ENCODE peak calls at places on chromosomes 13 and 19, in seven cellular contexts. U is ELR; V is GM23248; X is stomach; T is stromal cell of bone marrow; O is progenitor cell of endocrine pancreas; S is activated CD8-positive, alpha-beta T cell treated with anti-CD3 and anti-CD28 coated beads, Interleukin-2, amount 10 ng/mL, durations not matched to agents 7 days and 5 days. Q is an unnamed sample.
A peak's percentile ranks its signal among the peaks of the same experiment; 100 is the strongest.

GRCh38 chr19:4851551-4852290 is 15.7 kb downstream of the PLIN3 start:
- DNase-seq in U (peak; percentile 67), S (peak; percentile 80), T (no peak), O (peak; percentile 68), V (peak; percentile 67), X (peak; percentile 72), Q (peak; percentile 78)

GRCh38 chr13:41613471-41613870 is 156.1 kb downstream of the RGCC start:
- DNase-seq in V (no peak), X (no peak), U (peak; percentile 7), T (no peak), O (no peak), S (no peak), Q (no peak)

GRCh38 chr19:5156231-5156986 is 184.2 kb downstream of the PTPRS start:
- DNase-seq in X (no peak), V (peak; percentile 49), U (no peak), S (no peak), T (no peak), O (no peak), Q (no peak)

GRCh38 chr13:51832471-51833152 is 12.4 kb downstream of the TMEM272 start:
- DNase-seq in S (peak; percentile 69), U (peak; percentile 30), V (peak; percentile 58), X (no peak), O (no peak), T (no peak), Q (no peak)

GRCh38 chr13:44244288-44244687 is 129.3 kb upstream of the SERP2 start:
- DNase-seq in X (no peak), O (no peak), T (no peak), V (peak; percentile 96), U (peak; percentile 59), S (no peak), Q (no peak)

GRCh38 chr19:58498316-58499020 is 13.3 kb downstream of the SLC27A5 start:
- DNase-seq in U (no peak), O (no peak), T (no peak), S (peak; percentile 18), V (no peak), X (no peak), Q (no peak)

GRCh38 chr19:3123088-3123721 is 12.6 kb upstream of the GNA15 start:
- DNase-seq in O (no peak), X (no peak), T (no peak), S (no peak), V (no peak), U (no peak), Q (no peak)

GRCh38 chr13:42895781-42896180 is 96.3 kb downstream of the EPSTI1 start:
- DNase-seq in U (no peak), T (no peak), S (no peak), V (no peak), O (no peak), X (no peak), Q (no peak)

GRCh38 chr19:49282184-49282583 is 42.8 kb downstream of the SLC6A16 start:
- DNase-seq in T (no peak), U (no peak), X (no peak), O (no peak), V (no peak), S (no peak), Q (no peak)

Q was measured in HuH-7.